ENCODE peak calls at places on chromosomes 7 and 10, in nine cellular contexts. M, K, G, D, C, J, V, W and E are unnamed samples.

GRCh38 chr7:90816511-90817142 is 220.5 kb downstream of the CDK14 start:
- DNase-seq in M (no peak), K (peak), G (no peak), D (peak), C (peak), J (peak), V (peak), W (no peak), E (no peak)

GRCh38 chr10:4982764-4983226 is 19.6 kb downstream of the AKR1C1 start:
- DNase-seq in M (no peak), K (no peak), G (no peak), D (no peak), C (no peak), J (no peak), V (peak), W (no peak), E (no peak)

GRCh38 chr7:27096756-27097514 is 1.1 kb upstream of the HOXA1 start:
- DNase-seq in M (no peak), K (no peak), G (no peak), D (no peak), C (peak), J (peak), V (no peak), W (no peak), E (no peak)

GRCh38 chr7:148911626-148912025 is 27.5 kb upstream of the EZH2 start:
- DNase-seq in M (no peak), K (no peak), G (no peak), D (no peak), C (no peak), J (no peak), V (no peak), W (no peak), E (no peak)

GRCh38 chr7:28112883-28113540 is 67.6 kb downstream of the JAZF1 start:
- DNase-seq in M (no peak), K (no peak), G (no peak), D (no peak), C (no peak), J (no peak), V (no peak), W (no peak), E (no peak)

GRCh38 chr7:29139191-29139590 is 7.1 kb downstream of the CPVL start:
- DNase-seq in M (no peak), K (no peak), G (no peak), D (no peak), C (no peak), J (peak), V (no peak), W (peak), E (no peak)

GRCh38 chr10:77388571-77388970 is 249.0 kb downstream of the KCNMA1 start:
- DNase-seq in M (no peak), K (no peak), G (no peak), D (no peak), C (no peak), J (no peak), V (no peak), W (no peak), E (no peak)

GRCh38 chr7:41239596-41239995 is 463.3 kb downstream of the INHBA start:
- DNase-seq in M (no peak), K (no peak), G (no peak), D (no peak), C (no peak), J (no peak), V (no peak), W (no peak), E (no peak)

GRCh38 chr10:98249134-98249533 is 18.9 kb downstream of the LOXL4 start:
- DNase-seq in M (no peak), K (no peak), G (no peak), D (no peak), C (no peak), J (no peak), V (no peak), W (no peak), E (no peak)

GRCh38 chr7:1292972-1293830 is 60.5 kb downstream of the UNCX start:
- DNase-seq in M (no peak), K (no peak), G (no peak), D (no peak), C (no peak), J (no peak), V (no peak), W (no peak), E (no peak)

GRCh38 chr7:138460176-138460648 is at the start of gene TRIM24:
- DNase-seq in M (peak), K (no peak), G (peak), D (no peak), C (no peak), J (no peak), V (no peak), W (no peak), E (no peak)

GRCh38 chr10:8616166-8616565 is 561.7 kb downstream of the GATA3 start:
- DNase-seq in M (no peak), K (no peak), G (no peak), D (no peak), C (peak), J (no peak), V (peak), W (no peak), E (no peak)

GRCh38 chr7:7256731-7257274 is 74.5 kb downstream of the C1GALT1 start:
- DNase-seq in M (no peak), K (no peak), G (no peak), D (no peak), C (no peak), J (no peak), V (no peak), W (no peak), E (no peak)

GRCh38 chr10:110056822-110057221 is 49.0 kb downstream of the ADD3 start:
- DNase-seq in M (no peak), K (no peak), G (no peak), D (no peak), C (no peak), J (peak), V (no peak), W (no peak), E (no peak)

GRCh38 chr7:94510582-94511456 is 1.2 kb downstream of the CASD1 start:
- DNase-seq in M (no peak), K (no peak), G (peak), D (no peak), C (no peak), J (peak), V (peak), W (no peak), E (peak)

GRCh38 chr10:65294329-65294728 is 1631.5 kb upstream of the LRRTM3 start:
- DNase-seq in M (no peak), K (no peak), G (no peak), D (no peak), C (no peak), J (peak), V (no peak), W (no peak), E (no peak)

GRCh38 chr10:124636271-124636993 is 107.7 kb downstream of the FAM53B start:
- DNase-seq in M (no peak), K (no peak), G (no peak), D (no peak), C (no peak), J (no peak), V (no peak), W (no peak), E (no peak)

GRCh38 chr7:111384065-111384891 is 178.0 kb downstream of the IMMP2L start:
- DNase-seq in M (no peak), K (no peak), G (no peak), D (no peak), C (no peak), J (no peak), V (peak), W (no peak), E (no peak)

GRCh38 chr10:15083674-15084501 is 4.7 kb downstream of the ACBD7 start:
- DNase-seq in M (no peak), K (no peak), G (no peak), D (no peak), C (no peak), J (no peak), V (no peak), W (no peak), E (no peak)
- TF ChIP-seq CTCF in M (no peak), K (peak), G (no peak), D (no peak), C (no peak), J (no peak), V (no peak), W (no peak), E (no peak)

GRCh38 chr10:10497245-10497644 is 520.4 kb upstream of the CELF2 start:
- DNase-seq in M (no peak), K (no peak), G (no peak), D (no peak), C (no peak), J (no peak), V (no peak), W (no peak), E (no peak)
- TF ChIP-seq CTCF in M (no peak), K (no peak), G (no peak), D (no peak), C (no peak), J (no peak), V (no peak), W (no peak), E (peak)

GRCh38 chr7:76512941-76513816 is 2.8 kb downstream of the UPK3B start:
- DNase-seq in M (no peak), K (no peak), G (no peak), D (no peak), C (peak), J (no peak), V (peak), W (no peak), E (peak)
- TF ChIP-seq CTCF in M (no peak), K (peak), G (no peak), D (peak), C (no peak), J (peak), V (peak), W (peak), E (peak)

DNA sequence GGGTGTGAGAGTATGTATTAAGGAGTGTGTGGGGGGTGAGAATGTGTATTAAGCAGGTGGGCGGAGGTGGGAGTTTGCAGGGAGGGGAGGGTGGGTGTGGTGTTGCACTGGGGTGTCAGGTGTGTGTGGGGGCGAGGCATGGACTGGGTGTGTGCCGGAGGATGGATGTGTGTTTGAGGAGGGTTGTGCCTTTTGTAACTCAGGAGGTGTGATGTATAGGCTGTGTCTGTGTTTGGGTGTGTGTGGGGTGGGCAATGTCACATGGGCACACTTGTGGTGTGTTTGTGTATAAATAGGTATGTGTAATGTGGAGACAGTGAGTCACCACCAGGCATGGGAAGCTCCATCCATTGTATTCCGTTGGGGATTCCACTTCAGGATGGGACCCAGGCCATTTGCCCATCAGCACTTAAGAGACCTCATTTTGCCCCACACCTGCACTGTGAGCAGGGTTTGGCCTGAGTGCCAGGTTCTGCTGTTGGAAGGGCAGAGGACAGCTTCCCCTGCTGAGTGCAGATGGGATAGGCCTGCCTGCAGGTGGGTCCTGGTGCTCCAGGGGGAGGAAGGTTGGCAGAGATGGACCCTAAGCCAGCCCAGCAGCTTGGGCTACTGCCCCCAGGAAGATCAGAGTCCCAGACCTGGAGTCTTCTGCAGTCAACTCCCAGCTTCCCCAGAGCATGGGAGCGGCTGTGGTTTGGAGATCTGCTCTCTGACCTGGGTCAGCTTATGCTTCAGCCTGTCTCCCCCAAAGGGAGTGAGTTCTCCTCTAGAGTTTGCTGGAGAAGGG is 5.9 kb downstream of the UNC5B start:
- DNase-seq in M (no peak), K (no peak), G (peak), D (no peak), C (peak), J (peak), V (peak), W (peak), E (no peak)
- TF ChIP-seq CTCF in M (no peak), K (no peak), G (no peak), D (no peak), C (no peak), J (no peak), V (no peak), W (no peak), E (no peak)

DNA sequence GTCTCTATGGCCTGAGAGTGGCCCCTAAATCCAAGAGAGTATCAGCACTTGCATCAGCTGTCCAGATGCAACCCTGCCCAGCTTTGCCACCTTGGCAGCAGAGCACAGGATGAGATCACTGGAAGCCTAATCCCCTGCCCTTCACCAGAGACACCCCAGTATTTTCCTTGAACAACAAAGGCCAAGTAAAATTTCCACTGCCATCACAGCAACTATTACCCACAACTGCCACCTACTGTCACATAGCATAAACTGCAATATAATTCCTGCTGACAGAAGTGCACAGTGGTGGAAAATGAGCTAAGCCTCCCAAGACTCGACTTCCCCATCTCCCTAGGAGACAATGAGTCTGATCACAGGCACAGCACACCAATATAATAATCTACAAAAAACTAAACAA is 462.8 kb upstream of the ZWINT start:
- DNase-seq in M (no peak), K (no peak), G (no peak), D (no peak), C (peak), J (no peak), V (peak), W (no peak), E (no peak)
- TF ChIP-seq CTCF in M (no peak), K (no peak), G (peak), D (no peak), C (peak), J (peak), V (no peak), W (peak), E (peak)

GRCh38 chr10:115963848-115964247 is 309.2 kb downstream of the GFRA1 start:
- DNase-seq in M (no peak), K (no peak), G (no peak), D (no peak), C (no peak), J (peak), V (no peak), W (no peak), E (no peak)
- TF ChIP-seq CTCF in M (no peak), K (no peak), G (peak), D (peak), C (no peak), J (peak), V (peak), W (no peak), E (no peak)

GRCh38 chr10:13536674-13537366 is 8.0 kb upstream of the BEND7 start:
- DNase-seq in M (no peak), K (no peak), G (peak), D (no peak), C (peak), J (peak), V (peak), W (no peak), E (peak)
- TF ChIP-seq CTCF in M (no peak), K (peak), G (peak), D (peak), C (peak), J (peak), V (peak), W (peak), E (peak)

GRCh38 chr7:105222953-105223352 is 165.8 kb downstream of the SRPK2 start:
- DNase-seq in M (no peak), K (no peak), G (no peak), D (no peak), C (no peak), J (no peak), V (no peak), W (no peak), E (no peak)
- TF ChIP-seq CTCF in M (no peak), K (no peak), G (no peak), D (no peak), C (no peak), J (no peak), V (no peak), W (no peak), E (no peak)

DNA sequence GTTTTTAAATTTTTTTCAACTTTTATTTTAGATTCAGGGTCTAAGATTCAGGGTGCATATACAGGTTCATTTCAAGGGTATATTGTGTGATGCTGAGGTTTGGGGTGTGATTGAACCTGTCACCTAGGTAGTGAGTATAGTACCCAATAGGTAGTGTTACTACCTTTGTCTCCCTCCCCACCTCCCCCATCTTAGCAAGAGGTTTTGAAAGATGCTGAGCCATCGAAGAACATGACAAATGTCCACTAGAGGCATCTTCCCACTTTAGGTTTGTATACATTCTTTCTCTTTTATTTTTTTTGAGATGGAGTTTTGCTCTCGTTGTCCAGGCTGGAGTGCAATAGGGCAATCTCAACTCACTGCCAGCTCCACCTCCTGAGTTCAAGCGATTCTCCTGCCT is 880 bp upstream of the MGAM2 start:
- DNase-seq in M (no peak), K (no peak), G (no peak), D (no peak), C (no peak), J (no peak), V (peak), W (no peak), E (no peak)
- TF ChIP-seq CTCF in M (no peak), K (no peak), G (no peak), D (no peak), C (no peak), J (no peak), V (no peak), W (no peak), E (no peak)